ENCODE peak calls at places on chromosomes 1 and 21, in eight cellular contexts. B is uterus; Q is cardiac muscle cell; O is adrenal gland; H is neural progenitor cell; F is spleen; I is CD8-positive, alpha-beta T cell; X is CD8-positive, alpha-beta memory T cell. Y is an unnamed sample.

GRCh38 chr1:21268281-21269239 is 21.7 kb downstream of the ECE1 start:
- DNase-seq in O (peak; percentile 78), I (no peak), B (no peak), F (peak; percentile 76), H (no peak), Q (no peak), X (no peak), Y (no peak)

GRCh38 chr1:29650041-29650400 is 413.7 kb downstream of the PTPRU start:
- DNase-seq in I (no peak), X (no peak), B (no peak), O (no peak), Q (no peak), F (no peak), H (no peak), Y (no peak)

GRCh38 chr21:46067505-46068201 is 30.3 kb upstream of the COL6A2 start:
- DNase-seq in Q (no peak), I (peak; percentile 37), X (peak; percentile 34), B (no peak), H (no peak), O (peak; percentile 14), F (no peak), Y (no peak)

GRCh38 chr1:11364170-11364569 is 91.2 kb downstream of the UBIAD1 start:
- DNase-seq in O (no peak), B (no peak), F (no peak), H (no peak), X (no peak), Q (no peak), I (no peak), Y (peak; percentile 42)

GRCh38 chr1:215198021-215198420 is 115.5 kb downstream of the KCNK2 start:
- DNase-seq in O (no peak), X (no peak), I (no peak), Q (no peak), H (no peak), B (no peak), F (no peak), Y (no peak)

GRCh38 chr1:53183277-53183990 is 13.2 kb upstream of the CPT2 start:
- DNase-seq in H (no peak), O (no peak), Q (peak; percentile 75), B (peak; percentile 72), F (no peak), X (no peak), I (no peak), Y (peak; percentile 96)

GRCh38 chr21:45511007-45511406 is 31.2 kb downstream of the SLC19A1 start:
- DNase-seq in F (peak; percentile 49), O (no peak), Q (no peak), H (no peak), I (no peak), X (no peak), B (no peak), Y (no peak)

GRCh38 chr1:229254910-229255541 is 15.9 kb upstream of the RAB4A start:
- DNase-seq in H (peak; percentile 46), Q (peak; percentile 59), O (no peak), X (no peak), I (no peak), B (no peak), F (no peak), Y (no peak)

GRCh38 chr1:91672601-91673161 is 172.0 kb downstream of the CDC7 start:
- DNase-seq in O (no peak), F (no peak), I (no peak), H (no peak), X (no peak), B (no peak), Q (no peak), Y (no peak)

GRCh38 chr1:10573446-10573845 is 98.7 kb downstream of the PEX14 start:
- DNase-seq in F (no peak), H (no peak), X (no peak), O (no peak), B (no peak), I (no peak), Q (no peak), Y (no peak)

GRCh38 chr1:28341591-28341990 is 12.8 kb downstream of the MED18 start:
- DNase-seq in X (no peak), I (no peak), O (no peak), H (no peak), Q (no peak), F (no peak), B (no peak), Y (no peak)

GRCh38 chr1:219092206-219092605 is 81.5 kb upstream of the LYPLAL1 start:
- DNase-seq in X (no peak), I (no peak), H (no peak), B (no peak), O (no peak), F (no peak), Q (no peak), Y (no peak)

GRCh38 chr1:217614319-217614718 is 16.6 kb downstream of the GPATCH2 start:
- DNase-seq in I (no peak), O (no peak), B (no peak), Q (peak; percentile 16), X (no peak), F (no peak), H (no peak), Y (no peak)

GRCh38 chr1:245001252-245001651 is 136.9 kb upstream of the HNRNPU start:
- DNase-seq in Q (no peak), I (no peak), F (no peak), O (no peak), H (no peak), X (no peak), B (no peak), Y (no peak)

GRCh38 chr1:151287767-151288500 is 5.8 kb downstream of the ZNF687 start:
- DNase-seq in B (no peak), F (peak; percentile 77), X (no peak), Q (no peak), I (no peak), H (no peak), O (no peak), Y (no peak)

GRCh38 chr1:240946926-240947325 is 335.0 kb upstream of the GREM2 start:
- DNase-seq in I (no peak), Q (peak; percentile 30), X (no peak), B (no peak), F (no peak), O (peak; percentile 52), H (peak; percentile 56), Y (peak; percentile 33)

GRCh38 chr1:234978397-234979291 is 150.0 kb downstream of the TOMM20 start:
- DNase-seq in X (peak; percentile 72), B (peak; percentile 61), Q (peak; percentile 78), O (peak; percentile 74), F (peak; percentile 92), I (no peak), H (no peak), Y (peak; percentile 97)

GRCh38 chr1:916173-917075 is 7.3 kb upstream of the SAMD11 start:
- DNase-seq in I (no peak), F (peak; percentile 53), H (no peak), X (peak; percentile 36), O (peak; percentile 62), B (peak; percentile 65), Q (peak; percentile 41), Y (peak; percentile 44)
- H3K27ac ChIP-seq in I (no peak overlapping the region), F (no peak overlapping the region), H (no peak overlapping the region), X (no peak overlapping the region), O (no peak overlapping the region), B (no peak overlapping the region), Q (no peak overlapping the region), Y (no peak overlapping the region)

GRCh38 chr1:3606779-3607702 is 4.3 kb downstream of the MEGF6 start:
- DNase-seq in B (no peak), H (no peak), X (no peak), Q (no peak), F (no peak), O (no peak), I (no peak), Y (no peak)

GRCh38 chr1:3609769-3610157 is 1.5 kb downstream of the MEGF6 start:
- DNase-seq in F (no peak), Q (no peak), I (no peak), B (no peak), O (no peak), X (no peak), H (peak; percentile 66), Y (no peak)

GRCh38 chr1:3607703-3608065 is 3.6 kb downstream of the MEGF6 start:
- DNase-seq in Q (no peak), O (no peak), B (no peak), H (peak; percentile 58), X (no peak), F (no peak), I (no peak), Y (no peak)

GRCh38 chr1:3609016-3609768 is 2.1 kb downstream of the MEGF6 start:
- DNase-seq in O (no peak), I (no peak), B (no peak), F (no peak), Q (no peak), H (no peak), X (no peak), Y (no peak)

DNA sequence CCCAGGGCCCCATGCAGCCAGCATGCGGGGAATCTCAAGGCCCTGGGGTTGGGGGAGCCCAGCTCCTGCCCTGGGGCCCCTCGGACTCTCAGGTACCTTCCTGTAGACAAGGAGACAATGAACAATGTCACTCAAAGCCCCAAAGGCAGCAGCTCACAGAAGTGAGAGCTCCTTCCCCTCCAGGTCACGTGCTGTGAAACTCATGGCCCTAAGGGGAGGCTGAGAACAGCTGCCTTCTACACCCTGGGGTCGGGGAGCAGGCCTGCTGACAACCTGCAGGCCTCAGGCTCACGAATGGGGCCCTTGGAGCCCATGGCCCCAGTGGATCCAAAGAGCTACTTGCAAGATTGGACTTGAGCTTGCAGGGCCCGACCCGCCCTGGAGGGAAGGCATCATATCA is 3.2 kb downstream of the MEGF6 start:
- DNase-seq in X (no peak), Q (no peak), O (no peak), B (no peak), F (no peak), I (no peak), H (no peak), Y (no peak)
- H3K4me3 ChIP-seq in X (no peak overlapping the region), Q (no peak overlapping the region), O (no peak overlapping the region), B (no peak overlapping the region), F (no peak overlapping the region), I (no peak overlapping the region), H (no peak overlapping the region), Y (no peak overlapping the region)

GRCh38 chr1:50972766-50973165 is 2.7 kb downstream of the CDKN2C start:
- DNase-seq in O (no peak), B (no peak), X (no peak), F (no peak), I (no peak), H (no peak), Q (no peak), Y (no peak)
- H3K27ac ChIP-seq in O (no peak overlapping the region), B (peak overlapping the region; percentile 99), X (peak overlapping the region; percentile 51), F (peak overlapping the region; percentile 28), I (no peak overlapping the region), H (no peak overlapping the region), Q (no peak overlapping the region), Y (no peak overlapping the region)

DNA sequence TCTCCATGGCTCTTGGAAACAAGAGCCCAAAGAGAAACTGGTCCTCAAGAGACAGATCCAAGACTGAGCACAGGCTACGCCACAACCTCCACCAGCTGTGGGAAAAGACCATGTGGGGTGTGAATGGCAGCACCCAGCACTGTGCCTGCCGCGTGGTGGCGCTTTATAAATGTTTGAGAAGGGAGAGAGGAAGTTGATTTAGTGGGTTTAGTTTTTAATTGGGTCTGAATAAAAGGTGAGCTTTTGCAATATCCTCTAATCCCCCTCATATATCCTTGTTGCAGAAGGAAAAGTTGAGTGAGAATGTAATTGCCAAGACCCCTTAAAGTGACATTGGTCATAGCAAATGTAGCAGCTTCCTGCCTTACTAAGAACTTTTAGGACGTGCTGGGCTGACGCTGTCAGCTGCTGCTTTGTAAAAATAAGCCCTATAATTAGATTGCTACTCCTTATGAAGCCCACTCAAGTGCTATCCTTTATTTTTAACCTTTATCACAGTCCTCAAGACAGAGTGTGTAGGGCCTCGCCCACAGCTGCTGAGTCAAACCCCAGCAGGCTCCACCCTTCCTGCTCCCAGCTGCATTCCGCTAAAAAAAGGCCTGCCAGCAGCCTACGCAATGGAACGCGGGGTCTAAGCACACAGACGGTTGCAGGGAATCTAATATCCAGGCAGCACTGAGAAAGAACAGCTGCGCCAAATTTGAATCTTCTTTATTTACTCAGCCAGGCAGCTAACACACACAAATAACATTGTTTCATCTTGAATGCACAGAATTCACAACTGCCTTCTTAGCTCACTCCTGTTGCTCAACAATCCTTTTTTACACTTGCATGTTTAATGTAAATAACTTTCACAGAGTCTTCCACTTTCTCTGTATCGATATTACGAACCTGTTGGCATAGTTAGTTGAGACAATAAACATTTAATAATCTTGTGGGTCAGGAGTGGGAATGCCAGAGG is 47.3 kb upstream of the PRDX6 start:
- DNase-seq in B (peak; percentile 89), F (peak; percentile 89), Q (peak; percentile 98), X (peak; percentile 72), I (peak; percentile 77), H (peak; percentile 89), O (peak; percentile 88), Y (peak; percentile 61)
- H3K4me3 ChIP-seq in B (peak overlapping the region; percentile 9), F (no peak overlapping the region), Q (peak overlapping the region; percentile 14), X (no peak overlapping the region), I (no peak overlapping the region), H (peak overlapping the region; percentile 24), O (no peak overlapping the region), Y (no peak overlapping the region)

Y was measured in small intestine.